ENCODE peak calls at places on chromosomes 1 and 21, in four cellular contexts. W is GM12865, Z is astrocyte of the cerebellum, M is neural progenitor cell. O is an unnamed sample.

GRCh38 chr1:61983236-61983635 is 211.4 kb upstream of the L1TD1 start:
- DNase-seq in Z (no peak), M (no peak), W (no peak), O (no peak)

GRCh38 chr1:169538998-169539871 is 47.0 kb downstream of the F5 start:
- DNase-seq in Z (peak; percentile 96), W (no peak), M (no peak), O (no peak)

GRCh38 chr1:228175316-228176023 is 9.9 kb downstream of the IBA57 start:
- DNase-seq in Z (no peak), W (no peak), M (no peak), O (no peak)

GRCh38 chr1:226051356-226051755 is 11.2 kb upstream of the H3-3A start:
- DNase-seq in W (no peak), M (no peak), Z (no peak), O (no peak)

GRCh38 chr21:21147374-21147745 is 149.2 kb downstream of the NCAM2 start:
- DNase-seq in W (no peak), Z (no peak), M (no peak), O (no peak)

GRCh38 chr1:56450004-56450666 is 129.2 kb downstream of the PLPP3 start:
- DNase-seq in M (peak; percentile 17), W (no peak), Z (no peak), O (no peak)

GRCh38 chr1:54456921-54457529 is 50.8 kb upstream of the SSBP3 start:
- DNase-seq in M (no peak), W (no peak), Z (no peak), O (no peak)

GRCh38 chr1:192954705-192955265 is 104.4 kb downstream of the UCHL5 start:
- DNase-seq in Z (no peak), M (no peak), W (no peak), O (no peak)

GRCh38 chr1:233389169-233389568 is 61.6 kb downstream of the MAP3K21 start:
- DNase-seq in Z (no peak), M (no peak), W (no peak), O (no peak)

GRCh38 chr1:6601865-6602668 is 602 bp downstream of the KLHL21 start:
- DNase-seq in W (peak; percentile 55), M (peak; percentile 77), Z (no peak), O (no peak)

GRCh38 chr1:165116732-165117131 is 239.8 kb downstream of the LMX1A start:
- DNase-seq in M (no peak), W (no peak), Z (peak; percentile 59), O (no peak)

GRCh38 chr1:63073530-63074306 is 248.6 kb upstream of the FOXD3 start:
- DNase-seq in W (no peak), Z (no peak), M (peak; percentile 39), O (no peak)

GRCh38 chr1:89996415-89997110 is 1.7 kb downstream of the ZNF326 start:
- DNase-seq in Z (no peak), W (no peak), M (no peak), O (no peak)

GRCh38 chr1:64965239-64966157 is 851 bp downstream of the JAK1 start:
- DNase-seq in M (peak; percentile 47), W (peak; percentile 85), Z (no peak), O (peak; percentile 40)

GRCh38 chr1:234409328-234409727 is 36.1 kb downstream of the COA6 start:
- DNase-seq in W (no peak), Z (no peak), M (no peak), O (no peak)

GRCh38 chr1:185402930-185403329 is 85.9 kb upstream of the IVNS1ABP start:
- DNase-seq in Z (no peak), M (peak; percentile 3), W (no peak), O (no peak)

GRCh38 chr1:54051936-54052469 is 1.0 kb downstream of the TMEM59 start:
- DNase-seq in Z (peak; percentile 19), M (no peak), W (peak; percentile 2), O (no peak)

DNA sequence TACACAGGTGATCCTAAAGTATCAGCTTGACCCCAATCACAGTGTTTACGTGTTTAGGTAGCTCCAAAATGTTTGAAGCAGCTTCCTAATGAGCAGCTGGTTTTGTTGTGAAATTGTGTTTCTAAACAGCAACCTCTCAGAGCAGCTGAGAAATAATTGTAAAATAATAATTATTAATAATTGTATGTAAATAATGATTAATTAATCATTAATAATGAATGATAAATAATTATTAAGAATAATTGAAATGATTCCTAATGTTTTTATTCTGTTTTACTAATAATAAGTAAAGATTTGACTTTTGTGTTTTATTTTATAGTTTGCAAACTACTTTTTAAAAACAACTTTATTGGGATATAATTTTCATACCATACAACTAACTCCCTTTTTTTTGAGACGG is 182.2 kb downstream of the URB2 start:
- DNase-seq in W (no peak), Z (no peak), M (no peak), O (no peak)
- TF ChIP-seq CTCF in W (no peak), Z (no peak), M (no peak), O (no peak)

DNA sequence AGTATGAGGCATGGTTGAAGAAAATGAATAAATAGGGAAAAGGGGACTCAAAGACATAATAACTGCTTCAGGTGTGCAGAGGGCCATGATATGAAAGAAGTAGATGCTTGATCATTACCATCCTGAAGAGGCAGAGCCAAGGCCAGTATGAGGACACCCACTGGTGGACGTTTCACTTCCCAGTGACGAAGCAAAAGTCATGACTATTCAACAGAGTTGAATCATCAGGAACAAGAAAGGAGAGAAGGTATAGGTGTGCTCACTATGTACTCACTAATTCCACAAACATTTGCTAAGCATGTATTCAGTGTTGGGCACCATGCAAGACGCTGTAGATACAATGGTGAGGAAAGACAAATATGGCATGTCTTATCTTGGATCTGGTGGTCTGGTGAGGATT is 319.2 kb upstream of the RUNX1 start:
- DNase-seq in Z (no peak), W (no peak), M (no peak), O (no peak)
- TF ChIP-seq CTCF in Z (no peak), W (no peak), M (no peak), O (no peak)

GRCh38 chr1:30109853-30110252 is 613.5 kb downstream of the MATN1 start:
- DNase-seq in W (no peak), Z (peak; percentile 26), M (no peak), O (no peak)

GRCh38 chr1:30103708-30104107 is 619.7 kb downstream of the MATN1 start:
- DNase-seq in W (no peak), Z (no peak), M (no peak), O (no peak)

GRCh38 chr1:30102605-30103004 is 620.8 kb downstream of the MATN1 start:
- DNase-seq in W (no peak), Z (no peak), M (no peak), O (no peak)

GRCh38 chr1:30104551-30104950 is 618.8 kb downstream of the MATN1 start:
- DNase-seq in M (no peak), W (no peak), Z (no peak), O (no peak)

DNA sequence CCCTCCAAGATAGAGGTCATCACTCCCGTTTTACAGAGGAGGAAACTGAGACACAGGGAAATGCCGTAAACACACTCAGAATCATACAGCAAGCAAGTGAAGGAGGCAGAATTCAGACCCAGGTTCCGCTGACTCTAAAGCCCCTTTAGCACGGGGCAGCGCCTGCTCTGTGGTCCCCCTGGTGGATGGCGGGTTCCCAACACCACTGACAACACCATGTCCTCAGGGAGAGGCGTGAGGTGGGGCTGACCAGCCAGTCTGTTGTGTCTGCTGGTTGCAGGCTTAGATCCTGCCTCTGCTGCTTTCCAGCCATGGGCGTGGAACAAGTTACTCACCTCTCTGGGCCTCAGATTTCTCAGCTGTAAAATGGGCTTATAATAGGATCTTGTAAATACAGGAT is 617.3 kb downstream of the MATN1 start:
- DNase-seq in W (peak; percentile 29), M (peak; percentile 82), Z (no peak), O (peak; percentile 60)
- TF ChIP-seq CTCF in W (peak; percentile 45), M (peak; percentile 70), Z (peak; percentile 55), O (peak; percentile 69)

DNA sequence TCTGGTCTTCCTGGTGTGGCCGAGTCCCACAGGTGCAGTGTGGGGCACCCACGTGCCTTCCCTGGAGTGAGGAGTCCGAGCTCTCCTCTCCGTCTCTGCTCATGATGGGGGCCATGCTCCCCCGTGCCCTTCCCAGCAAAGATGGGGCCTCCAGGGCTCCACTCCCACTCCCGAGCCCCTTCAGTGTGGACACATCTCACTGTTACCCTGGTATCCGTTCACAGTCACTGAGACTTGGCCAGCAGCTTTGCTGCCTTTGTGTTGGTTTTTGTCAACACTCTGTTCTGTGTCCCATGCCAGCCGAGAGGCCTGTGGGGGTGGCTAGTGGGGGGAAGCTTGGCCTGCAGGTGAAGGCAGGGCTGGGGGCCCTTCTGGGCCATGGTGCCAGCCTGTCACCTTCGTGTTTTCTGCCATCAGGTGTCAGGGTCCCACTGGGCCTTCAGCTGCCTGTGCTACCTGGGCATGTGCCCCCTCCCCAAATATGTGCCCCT is 46.9 kb upstream of the POFUT2 start:
- DNase-seq in W (no peak), Z (no peak), M (no peak), O (no peak)
- TF ChIP-seq CTCF in W (no peak), Z (no peak), M (no peak), O (no peak)